ENCODE peak calls at places on chromosomes 16 and 17, in ten cellular contexts. One of them, this sample, is unnamed.

GRCh38 chr17:69961488-69962145 is 113.4 kb upstream of the KCNJ16 start:
- DNase-seq in uterus: no peak
- DNase-seq in pancreas: peak; percentile 49
- DNase-seq in GM06990: no peak
- DNase-seq in BJ: no peak
- DNase-seq in fibroblast of pulmonary artery: no peak
- DNase-seq in A549: no peak
- DNase-seq in EH: no peak
- DNase-seq in RWPE2: no peak
- DNase-seq in psoas muscle: no peak
- DNase-seq in this sample: peak; percentile 9

GRCh38 chr16:84925773-84926372 is 85.5 kb downstream of the ZDHHC7 start:
- DNase-seq in uterus: peak; percentile 18
- DNase-seq in pancreas: no peak
- DNase-seq in GM06990: no peak
- DNase-seq in BJ: no peak
- DNase-seq in fibroblast of pulmonary artery: no peak
- DNase-seq in A549: no peak
- DNase-seq in EH: no peak
- DNase-seq in RWPE2: no peak
- DNase-seq in psoas muscle: no peak
- DNase-seq in this sample: peak; percentile 37

GRCh38 chr17:419073-419735 is 66.6 kb upstream of the RPH3AL start:
- DNase-seq in uterus: no peak
- DNase-seq in pancreas: no peak
- DNase-seq in GM06990: no peak
- DNase-seq in BJ: no peak
- DNase-seq in fibroblast of pulmonary artery: no peak
- DNase-seq in A549: no peak
- DNase-seq in EH: no peak
- DNase-seq in RWPE2: no peak
- DNase-seq in psoas muscle: no peak
- DNase-seq in this sample: peak; percentile 66

GRCh38 chr16:74261068-74261467 is 35.5 kb upstream of the PSMD7 start:
- DNase-seq in uterus: no peak
- DNase-seq in pancreas: no peak
- DNase-seq in GM06990: no peak
- DNase-seq in BJ: no peak
- DNase-seq in fibroblast of pulmonary artery: no peak
- DNase-seq in A549: no peak
- DNase-seq in EH: no peak
- DNase-seq in RWPE2: no peak
- DNase-seq in psoas muscle: peak; percentile 37
- DNase-seq in this sample: no peak

GRCh38 chr17:21194210-21194609 is 19.8 kb downstream of the TMEM11 start:
- DNase-seq in uterus: no peak
- DNase-seq in pancreas: no peak
- DNase-seq in GM06990: no peak
- DNase-seq in BJ: no peak
- DNase-seq in fibroblast of pulmonary artery: no peak
- DNase-seq in A549: no peak
- DNase-seq in EH: no peak
- DNase-seq in RWPE2: no peak
- DNase-seq in psoas muscle: no peak
- DNase-seq in this sample: no peak

GRCh38 chr17:43456661-43457361 is 27.0 kb upstream of the DHX8 start:
- DNase-seq in uterus: no peak
- DNase-seq in pancreas: no peak
- DNase-seq in GM06990: no peak
- DNase-seq in BJ: no peak
- DNase-seq in fibroblast of pulmonary artery: no peak
- DNase-seq in A549: no peak
- DNase-seq in EH: peak; percentile 72
- DNase-seq in RWPE2: no peak
- DNase-seq in psoas muscle: peak; percentile 42
- DNase-seq in this sample: peak; percentile 25

GRCh38 chr16:19912445-19913305 is 28.0 kb upstream of the GPRC5B start:
- DNase-seq in uterus: no peak
- DNase-seq in pancreas: no peak
- DNase-seq in GM06990: no peak
- DNase-seq in BJ: no peak
- DNase-seq in fibroblast of pulmonary artery: peak; percentile 17
- DNase-seq in A549: no peak
- DNase-seq in EH: peak; percentile 51
- DNase-seq in RWPE2: no peak
- DNase-seq in psoas muscle: no peak
- DNase-seq in this sample: no peak

GRCh38 chr16:88738167-88739084 is 32.1 kb downstream of the CTU2 start:
- DNase-seq in uterus: no peak
- DNase-seq in pancreas: no peak
- DNase-seq in GM06990: no peak
- DNase-seq in BJ: no peak
- DNase-seq in fibroblast of pulmonary artery: no peak
- DNase-seq in A549: no peak
- DNase-seq in EH: no peak
- DNase-seq in RWPE2: no peak
- DNase-seq in psoas muscle: no peak
- DNase-seq in this sample: no peak

GRCh38 chr17:47244697-47245096 is 8.9 kb upstream of the ITGB3 start:
- DNase-seq in uterus: no peak
- DNase-seq in pancreas: no peak
- DNase-seq in GM06990: no peak
- DNase-seq in BJ: no peak
- DNase-seq in fibroblast of pulmonary artery: peak; percentile 66
- DNase-seq in A549: no peak
- DNase-seq in EH: no peak
- DNase-seq in RWPE2: no peak
- DNase-seq in psoas muscle: no peak
- DNase-seq in this sample: no peak

GRCh38 chr17:2282297-2282873 is 21.2 kb downstream of the SMG6 start:
- DNase-seq in uterus: no peak
- DNase-seq in pancreas: no peak
- DNase-seq in GM06990: no peak
- DNase-seq in BJ: no peak
- DNase-seq in fibroblast of pulmonary artery: peak; percentile 88
- DNase-seq in A549: peak; percentile 78
- DNase-seq in EH: peak; percentile 89
- DNase-seq in RWPE2: no peak
- DNase-seq in psoas muscle: no peak
- DNase-seq in this sample: no peak

GRCh38 chr17:74354123-74354522 is 7.5 kb downstream of the BTBD17 start:
- DNase-seq in uterus: no peak
- DNase-seq in pancreas: peak; percentile 75
- DNase-seq in GM06990: peak; percentile 68
- DNase-seq in BJ: no peak
- DNase-seq in fibroblast of pulmonary artery: no peak
- DNase-seq in A549: peak; percentile 82
- DNase-seq in EH: no peak
- DNase-seq in RWPE2: no peak
- DNase-seq in psoas muscle: peak; percentile 45
- DNase-seq in this sample: no peak

GRCh38 chr17:49694847-49695697 is 12.7 kb downstream of the SLC35B1 start:
- DNase-seq in uterus: peak; percentile 63
- DNase-seq in pancreas: peak; percentile 83
- DNase-seq in GM06990: peak; percentile 38
- DNase-seq in BJ: no peak
- DNase-seq in fibroblast of pulmonary artery: peak; percentile 41
- DNase-seq in A549: peak; percentile 33
- DNase-seq in EH: peak; percentile 35
- DNase-seq in RWPE2: no peak
- DNase-seq in psoas muscle: peak; percentile 48
- DNase-seq in this sample: peak; percentile 73

GRCh38 chr17:69320210-69320907 is 6.6 kb downstream of the ABCA5 start:
- DNase-seq in uterus: no peak
- DNase-seq in pancreas: no peak
- DNase-seq in GM06990: no peak
- DNase-seq in BJ: no peak
- DNase-seq in fibroblast of pulmonary artery: peak; percentile 36
- DNase-seq in A549: no peak
- DNase-seq in EH: no peak
- DNase-seq in RWPE2: no peak
- DNase-seq in psoas muscle: no peak
- DNase-seq in this sample: no peak

GRCh38 chr16:67098599-67098998 is 11.1 kb upstream of the PHAF1 start:
- DNase-seq in uterus: no peak
- DNase-seq in pancreas: no peak
- DNase-seq in GM06990: no peak
- DNase-seq in BJ: no peak
- DNase-seq in fibroblast of pulmonary artery: no peak
- DNase-seq in A549: no peak
- DNase-seq in EH: no peak
- DNase-seq in RWPE2: no peak
- DNase-seq in psoas muscle: no peak
- DNase-seq in this sample: no peak

GRCh38 chr16:424033-424622 is 1.3 kb upstream of the RAB11FIP3 start:
- DNase-seq in uterus: peak; percentile 80
- DNase-seq in pancreas: no peak
- DNase-seq in GM06990: no peak
- DNase-seq in BJ: peak; percentile 93
- DNase-seq in fibroblast of pulmonary artery: peak; percentile 98
- DNase-seq in A549: peak; percentile 64
- DNase-seq in EH: peak; percentile 99
- DNase-seq in RWPE2: peak; percentile 83
- DNase-seq in psoas muscle: peak; percentile 65
- DNase-seq in this sample: no peak

GRCh38 chr17:19448341-19449268 is 37.6 kb downstream of the RNF112 start:
- DNase-seq in uterus: peak; percentile 71
- DNase-seq in pancreas: no peak
- DNase-seq in GM06990: no peak
- DNase-seq in BJ: peak; percentile 87
- DNase-seq in fibroblast of pulmonary artery: peak; percentile 99
- DNase-seq in A549: peak; percentile 76
- DNase-seq in EH: peak; percentile 98
- DNase-seq in RWPE2: no peak
- DNase-seq in psoas muscle: no peak
- DNase-seq in this sample: no peak

GRCh38 chr17:69723741-69724140 is 309.2 kb downstream of the MAP2K6 start:
- DNase-seq in uterus: no peak
- DNase-seq in pancreas: no peak
- DNase-seq in GM06990: no peak
- DNase-seq in BJ: no peak
- DNase-seq in fibroblast of pulmonary artery: peak; percentile 21
- DNase-seq in A549: peak; percentile 28
- DNase-seq in EH: peak; percentile 29
- DNase-seq in RWPE2: no peak
- DNase-seq in psoas muscle: no peak
- DNase-seq in this sample: peak; percentile 2

GRCh38 chr17:61398721-61399130 is 917 bp upstream of the TBX2 start:
- DNase-seq in uterus: no peak
- DNase-seq in pancreas: no peak
- DNase-seq in GM06990: no peak
- DNase-seq in BJ: no peak
- DNase-seq in fibroblast of pulmonary artery: no peak
- DNase-seq in A549: no peak
- DNase-seq in EH: no peak
- DNase-seq in RWPE2: no peak
- DNase-seq in psoas muscle: no peak
- DNase-seq in this sample: peak; percentile 0

GRCh38 chr17:28001149-28001548 is 41.3 kb upstream of the NLK start:
- DNase-seq in uterus: no peak
- DNase-seq in pancreas: no peak
- DNase-seq in GM06990: no peak
- DNase-seq in BJ: no peak
- DNase-seq in fibroblast of pulmonary artery: no peak
- DNase-seq in A549: no peak
- DNase-seq in EH: peak; percentile 8
- DNase-seq in RWPE2: no peak
- DNase-seq in psoas muscle: no peak
- DNase-seq in this sample: no peak

GRCh38 chr17:44307387-44308186 is 814 bp upstream of the RUNDC3A start:
- DNase-seq in uterus: peak; percentile 32
- DNase-seq in pancreas: peak; percentile 70
- DNase-seq in GM06990: no peak
- DNase-seq in BJ: no peak
- DNase-seq in fibroblast of pulmonary artery: peak; percentile 46
- DNase-seq in A549: peak; percentile 65
- DNase-seq in EH: peak; percentile 54
- DNase-seq in RWPE2: no peak
- DNase-seq in psoas muscle: peak; percentile 42
- DNase-seq in this sample: no peak

GRCh38 chr16:64910351-64910750 is 211.5 kb downstream of the CDH11 start:
- DNase-seq in uterus: peak; percentile 22
- DNase-seq in pancreas: no peak
- DNase-seq in GM06990: no peak
- DNase-seq in BJ: peak; percentile 31
- DNase-seq in fibroblast of pulmonary artery: peak; percentile 95
- DNase-seq in A549: peak; percentile 16
- DNase-seq in EH: peak; percentile 94
- DNase-seq in RWPE2: no peak
- DNase-seq in psoas muscle: peak; percentile 49
- DNase-seq in this sample: peak; percentile 12

GRCh38 chr16:63426275-63426870 is 1390.1 kb upstream of the CDH8 start:
- DNase-seq in uterus: no peak
- DNase-seq in pancreas: no peak
- DNase-seq in GM06990: no peak
- DNase-seq in BJ: no peak
- DNase-seq in fibroblast of pulmonary artery: peak; percentile 65
- DNase-seq in A549: no peak
- DNase-seq in EH: no peak
- DNase-seq in RWPE2: no peak
- DNase-seq in psoas muscle: no peak
- DNase-seq in this sample: no peak

This sample was measured in mucosa of descending colon.